ENCODE peak calls at places on chromosomes 11 and 22, in six cellular contexts. C is heart right ventricle, Q is NCI-H2107, X is midbrain, P is mesenchymal stem cell, G is NCI-H460. H is an unnamed sample.

GRCh38 chr11:8721740-8722139 is 39.1 kb downstream of the RPL27A start:
- DNase-seq in X (no peak), C (no peak), Q (no peak), G (no peak), P (peak; percentile 63), H (peak; percentile 76)

GRCh38 chr11:120589376-120589775 is 77.8 kb downstream of the GRIK4 start:
- DNase-seq in Q (no peak), P (no peak), G (no peak), C (no peak), X (no peak), H (no peak)

GRCh38 chr11:3623126-3623525 is 18.7 kb downstream of the ART5 start:
- DNase-seq in X (no peak), Q (no peak), P (no peak), G (no peak), C (no peak), H (no peak)

GRCh38 chr11:76805206-76805913 is 22.2 kb downstream of the TSKU start:
- DNase-seq in G (no peak), P (peak; percentile 71), X (no peak), Q (no peak), C (no peak), H (no peak)

GRCh38 chr11:45964911-45965389 is 42.5 kb downstream of the LARGE2 start:
- DNase-seq in X (peak; percentile 82), Q (peak; percentile 48), G (peak; percentile 63), C (peak; percentile 17), P (peak; percentile 81), H (peak; percentile 49)

GRCh38 chr22:20001082-20001638 is 15.5 kb downstream of the ARVCF start:
- DNase-seq in X (no peak), Q (no peak), P (peak; percentile 49), G (no peak), C (peak; percentile 4), H (peak; percentile 72)

GRCh38 chr11:6755303-6755952 is 16.3 kb downstream of the OR2AG2 start:
- DNase-seq in X (peak; percentile 32), Q (no peak), C (no peak), G (peak; percentile 9), P (peak; percentile 41), H (no peak)

GRCh38 chr11:98874050-98874449 is 146.7 kb upstream of the CNTN5 start:
- DNase-seq in X (no peak), G (no peak), P (no peak), Q (no peak), C (no peak), H (no peak)

GRCh38 chr11:5684627-5685362 is at the start of gene TRIM5:
- DNase-seq in X (peak; percentile 63), C (peak; percentile 76), Q (no peak), P (peak; percentile 99), G (peak; percentile 91), H (peak; percentile 98)

GRCh38 chr11:70281114-70281729 is 10.7 kb downstream of the PPFIA1 start:
- DNase-seq in C (no peak), X (peak; percentile 37), G (no peak), P (no peak), Q (no peak), H (peak; percentile 63)

GRCh38 chr22:47457509-47458300 is 695.3 kb downstream of the TBC1D22A start:
- DNase-seq in G (no peak), C (no peak), Q (no peak), X (no peak), P (no peak), H (no peak)

GRCh38 chr11:11960687-11961086 is 47.7 kb downstream of the DKK3 start:
- DNase-seq in G (no peak), X (no peak), P (no peak), Q (no peak), C (no peak), H (peak; percentile 33)

GRCh38 chr11:57406337-57406904 is 16.0 kb upstream of the PRG2 start:
- DNase-seq in G (no peak), Q (no peak), C (peak; percentile 25), X (no peak), P (no peak), H (peak; percentile 42)

GRCh38 chr11:74754507-74755255 is 6.0 kb downstream of the RNF169 start:
- DNase-seq in Q (no peak), C (no peak), G (peak; percentile 7), X (no peak), P (peak; percentile 95), H (peak; percentile 95)

GRCh38 chr22:32883131-32883530 is 81.6 kb downstream of the TIMP3 start:
- DNase-seq in P (no peak), G (no peak), X (no peak), C (no peak), Q (no peak), H (no peak)

GRCh38 chr11:12150831-12151382 is 40.5 kb downstream of the MICAL2 start:
- DNase-seq in X (no peak), Q (no peak), G (no peak), C (no peak), P (peak; percentile 97), H (peak; percentile 82)

GRCh38 chr11:58047818-58048217 is 17.1 kb downstream of the OR6Q1 start:
- DNase-seq in X (no peak), C (no peak), P (no peak), Q (no peak), G (no peak), H (no peak)

GRCh38 chr22:36938028-36938425 is 24.6 kb downstream of the CSF2RB start:
- DNase-seq in Q (no peak), X (no peak), P (no peak), C (no peak), G (no peak), H (no peak)

GRCh38 chr11:65915821-65916251 is 3.0 kb downstream of the C11orf68 start:
- DNase-seq in P (peak; percentile 99), Q (no peak), C (peak; percentile 70), X (no peak), G (peak; percentile 87), H (peak; percentile 94)

GRCh38 chr11:75434886-75435570 is 2.0 kb upstream of the KLHL35 start:
- DNase-seq in X (no peak), P (no peak), Q (no peak), G (no peak), C (no peak), H (no peak)

GRCh38 chr22:45211435-45211834 is 29.3 kb downstream of the KIAA0930 start:
- DNase-seq in Q (no peak), X (no peak), G (no peak), C (no peak), P (peak; percentile 39), H (no peak)

GRCh38 chr11:128504489-128504888 is 82.9 kb downstream of the ETS1 start:
- DNase-seq in X (no peak), P (peak; percentile 71), G (no peak), Q (no peak), C (no peak), H (no peak)

GRCh38 chr22:49170053-49170452 is 657.6 kb downstream of the BRD1 start:
- DNase-seq in X (no peak), C (no peak), Q (no peak), G (no peak), P (no peak), H (no peak)

GRCh38 chr11:102926517-102926916 is 29.0 kb downstream of the MMP13 start:
- DNase-seq in X (no peak), C (no peak), Q (no peak), G (no peak), P (no peak), H (no peak)

GRCh38 chr11:134565343-134565891 is 153.4 kb upstream of the B3GAT1 start:
- DNase-seq in P (no peak), X (no peak), C (no peak), G (no peak), Q (no peak), H (no peak)

GRCh38 chr11:125141686-125142535 is 22.6 kb upstream of the PKNOX2 start:
- DNase-seq in C (peak; percentile 52), X (peak; percentile 39), Q (no peak), P (peak; percentile 38), G (no peak), H (no peak)

GRCh38 chr22:50171965-50172421 is 1.5 kb downstream of the PANX2 start:
- DNase-seq in G (no peak), X (no peak), C (no peak), Q (no peak), P (no peak), H (no peak)

GRCh38 chr11:60844045-60844869 is 2.3 kb downstream of the CCDC86 start:
- DNase-seq in C (no peak), G (no peak), Q (no peak), P (peak; percentile 41), X (no peak), H (peak; percentile 23)

GRCh38 chr22:30325065-30325720 is 1.5 kb downstream of the TBC1D10A start:
- DNase-seq in C (no peak), G (peak; percentile 16), P (peak; percentile 98), Q (no peak), X (no peak), H (peak; percentile 82)

GRCh38 chr11:66566221-66566620 is 2.2 kb downstream of the CTSF start:
- DNase-seq in C (no peak), Q (no peak), G (no peak), P (no peak), X (no peak), H (no peak)

GRCh38 chr11:61058583-61059259 is 43.6 kb upstream of the CD5 start:
- DNase-seq in C (no peak), G (no peak), P (no peak), Q (no peak), X (no peak), H (no peak)

GRCh38 chr11:103673773-103674172 is 362.7 kb upstream of the DDI1 start:
- DNase-seq in Q (no peak), X (no peak), G (no peak), P (peak; percentile 43), C (no peak), H (peak; percentile 52)

GRCh38 chr11:61158691-61159381 is 2.4 kb downstream of the VPS37C start:
- DNase-seq in X (no peak), G (no peak), C (no peak), P (peak; percentile 90), Q (no peak), H (peak; percentile 74)

GRCh38 chr11:69284081-69284511 is 9.9 kb upstream of the MYEOV start:
- DNase-seq in P (no peak), G (no peak), X (no peak), C (no peak), Q (no peak), H (peak; percentile 57)

H was measured in astrocyte.